ENCODE peak calls at places on chromosomes 4 and X, in seven cellular contexts. Z is IMR-90, K is H9, S is neuronal stem cell, G is trophoblast cell, C is H1, X is mesenchymal stem cell. D is an unnamed sample.

GRCh38 chr4:154562697-154563254 is at the start of gene FGB:
- DNase-seq in C (no peak), S (no peak), K (no peak), X (no peak), Z (no peak), G (no peak), D (no peak)

GRCh38 chrX:134542485-134542884 is 82.5 kb downstream of the HPRT1 start:
- DNase-seq in K (no peak), G (no peak), C (no peak), X (peak), S (no peak), Z (peak), D (peak)

GRCh38 chrX:95058815-95059214 is 1384.8 kb downstream of the FAM133A start:
- DNase-seq in Z (peak), C (no peak), G (no peak), S (no peak), K (no peak), X (peak), D (no peak)

GRCh38 chr4:95549246-95550138 is 719 bp upstream of the UNC5C start:
- DNase-seq in S (peak), K (peak), X (peak), C (peak), Z (peak), G (no peak), D (peak)

GRCh38 chr4:147731611-147732515 is at the start of gene ARHGAP10:
- DNase-seq in S (peak), X (peak), C (peak), Z (peak), G (peak), K (peak), D (peak)

GRCh38 chr4:71550220-71551190 is 211.7 kb downstream of the SLC4A4 start:
- DNase-seq in G (no peak), S (no peak), C (no peak), X (peak), Z (peak), K (no peak), D (peak)

GRCh38 chrX:51047950-51048349 is 137.4 kb downstream of the BMP15 start:
- DNase-seq in C (no peak), G (no peak), X (no peak), Z (no peak), K (no peak), S (no peak), D (peak)

GRCh38 chr4:158938462-158939044 is 164.3 kb upstream of the RAPGEF2 start:
- DNase-seq in X (no peak), G (peak), Z (peak), S (no peak), C (no peak), K (no peak), D (peak)

GRCh38 chr4:13544556-13545393 is 467 bp upstream of the NKX3-2 start:
- DNase-seq in X (peak), Z (peak), K (peak), S (peak), C (peak), G (peak), D (peak)

DNA sequence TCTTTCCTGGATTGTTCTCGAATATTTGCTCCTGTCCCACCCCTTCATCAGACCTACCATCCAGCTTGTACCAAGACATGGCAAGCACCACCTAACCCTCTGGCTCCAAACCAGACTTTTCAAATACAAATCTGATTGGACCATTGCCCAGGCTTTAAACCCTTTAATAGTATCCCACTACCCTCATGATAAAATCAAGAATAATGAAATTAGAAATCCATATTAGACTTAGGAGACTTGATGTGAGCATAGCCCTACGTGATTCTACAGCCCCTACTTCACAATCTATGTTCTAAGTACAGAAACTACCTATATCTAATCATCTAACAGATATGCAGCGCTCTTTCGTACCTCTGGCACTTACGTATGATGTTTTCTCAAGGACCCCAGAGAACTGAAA is 375.2 kb upstream of the CPEB2 start:
- DNase-seq in X (no peak), K (no peak), G (no peak), C (no peak), S (no peak), Z (no peak), D (no peak)
- H4K8ac ChIP-seq in X (no peak), K (no peak), G (no peak), C (no peak), S (no peak), Z (no peak), D (no peak)

GRCh38 chrX:52341493-52341892 is 27.3 kb upstream of the XAGE2 start:
- DNase-seq in G (no peak), X (no peak), C (no peak), Z (no peak), S (no peak), K (no peak), D (no peak)

GRCh38 chrX:52349681-52350080 is 19.1 kb upstream of the XAGE2 start:
- DNase-seq in K (no peak), S (no peak), X (no peak), G (peak), C (no peak), Z (no peak), D (no peak)

GRCh38 chrX:52352551-52352950 is 16.3 kb upstream of the XAGE2 start:
- DNase-seq in Z (no peak), K (no peak), G (peak), C (no peak), X (no peak), S (no peak), D (peak)

DNA sequence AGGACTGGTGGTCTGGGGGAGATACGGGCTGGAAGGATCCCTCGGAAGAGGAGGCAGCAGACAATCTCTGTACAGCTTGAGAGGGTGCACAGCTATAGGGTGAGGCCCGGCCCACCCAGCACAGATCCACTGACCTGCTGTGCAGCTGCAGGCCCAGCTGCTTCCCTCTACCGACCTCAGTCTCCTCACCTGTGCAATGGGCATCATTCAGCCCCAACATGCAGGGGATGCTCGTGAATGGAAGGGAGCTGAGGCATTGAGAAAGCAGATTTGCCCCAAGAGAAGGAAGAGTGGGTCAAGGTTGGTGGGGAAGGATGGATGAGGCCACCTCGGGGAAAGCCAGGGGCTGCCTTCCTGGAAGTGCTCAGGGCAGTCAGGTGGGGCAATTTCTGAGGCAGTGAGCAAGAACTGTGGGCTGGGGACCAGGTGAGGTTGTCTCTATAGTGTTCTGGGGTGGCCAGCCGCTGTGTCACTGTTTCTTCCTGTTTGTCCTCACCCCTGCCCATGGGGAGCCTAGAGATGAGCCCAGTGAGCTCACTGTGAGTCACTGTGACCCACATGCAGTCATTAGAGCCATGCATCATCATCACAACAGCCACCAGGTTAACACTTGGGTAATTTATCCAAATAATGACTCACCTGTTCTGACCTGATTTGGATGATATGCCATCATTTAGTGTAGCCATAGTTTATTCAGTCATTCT is 22.2 kb upstream of the XAGE2 start:
- DNase-seq in X (no peak), Z (peak), G (peak), K (no peak), C (no peak), S (no peak), D (peak)
- H3K23ac ChIP-seq in X (no peak), Z (no peak), G (no peak), K (no peak), C (no peak), S (no peak), D (no peak)

GRCh38 chr4:132506568-132506967 is 642.5 kb upstream of the PCDH10 start:
- DNase-seq in X (no peak), S (no peak), G (no peak), C (no peak), Z (no peak), K (no peak), D (no peak)
- H2AK5ac ChIP-seq in X (no peak), S (no peak), G (no peak), C (no peak), Z (no peak), K (no peak), D (no peak)

GRCh38 chr4:150942539-150942938 is 72.5 kb downstream of the LRBA start:
- DNase-seq in C (no peak), S (no peak), Z (no peak), X (no peak), G (no peak), K (no peak), D (no peak)
- H4K8ac ChIP-seq in C (no peak), S (no peak), Z (no peak), X (no peak), G (no peak), K (no peak), D (no peak)